ENCODE peak calls at places on chromosomes 6 and 20, in seven cellular contexts. S is IMR-90, Z is epithelial cell of esophagus, E is cardiac fibroblast, R is cerebellar nuclear complex, O is upper lobe of right lung, W is neural crest cell. Y is an unnamed sample.

GRCh38 chr6:7053125-7053784 is 54.5 kb upstream of the RREB1 start:
- DNase-seq in S (no peak), Z (no peak), E (no peak), R (no peak), O (no peak), W (no peak), Y (no peak)

GRCh38 chr6:37311666-37312473 is 41.9 kb upstream of the RNF8 start:
- DNase-seq in S (peak; percentile 83), Z (no peak), E (peak; percentile 32), R (no peak), O (no peak), W (no peak), Y (peak; percentile 57)

GRCh38 chr6:136547336-136547735 is 2.9 kb downstream of the MAP7 start:
- DNase-seq in S (peak; percentile 63), Z (peak; percentile 60), E (peak; percentile 55), R (no peak), O (no peak), W (no peak), Y (peak; percentile 78)

GRCh38 chr6:95599691-95600090 is 22.4 kb downstream of the MANEA start:
- DNase-seq in S (no peak), Z (no peak), E (no peak), R (no peak), O (no peak), W (no peak), Y (no peak)

GRCh38 chr6:109816452-109817374 is 125.6 kb downstream of the FIG4 start:
- DNase-seq in S (no peak), Z (no peak), E (no peak), R (no peak), O (no peak), W (no peak), Y (no peak)

GRCh38 chr6:19024737-19025136 is 637.6 kb downstream of the RNF144B start:
- DNase-seq in S (peak; percentile 15), Z (peak; percentile 50), E (peak; percentile 51), R (no peak), O (no peak), W (peak; percentile 28), Y (peak; percentile 52)

GRCh38 chr6:169172435-169172834 is 81.2 kb downstream of the THBS2 start:
- DNase-seq in S (peak; percentile 55), Z (peak; percentile 21), E (peak; percentile 95), R (no peak), O (no peak), W (no peak), Y (peak; percentile 95)

GRCh38 chr6:28003661-28004060 is 46.6 kb downstream of the OR2B6 start:
- DNase-seq in S (no peak), Z (peak; percentile 40), E (no peak), R (no peak), O (no peak), W (no peak), Y (no peak)

GRCh38 chr20:61939691-61940360 is 125.9 kb downstream of the TAF4 start:
- DNase-seq in S (no peak), Z (no peak), E (no peak), R (no peak), O (peak; percentile 48), W (no peak), Y (no peak)

GRCh38 chr6:15254074-15254975 is 8.5 kb downstream of the JARID2 start:
- DNase-seq in S (no peak), Z (peak; percentile 50), E (peak; percentile 71), R (no peak), O (no peak), W (no peak), Y (no peak)

GRCh38 chr20:38067717-38068365 is 34.3 kb downstream of the RPRD1B start:
- DNase-seq in S (no peak), Z (no peak), E (no peak), R (no peak), O (no peak), W (no peak), Y (no peak)

GRCh38 chr20:50625986-50626677 is 65.2 kb downstream of the RIPOR3 start:
- DNase-seq in S (peak; percentile 39), Z (peak; percentile 16), E (peak; percentile 67), R (no peak), O (no peak), W (no peak), Y (peak; percentile 19)

GRCh38 chr20:16415079-16415478 is 158.2 kb downstream of the KIF16B start:
- DNase-seq in S (peak; percentile 54), Z (peak; percentile 66), E (peak; percentile 56), R (no peak), O (no peak), W (no peak), Y (no peak)

GRCh38 chr6:107550241-107550840 is 60.4 kb downstream of the SOBP start:
- DNase-seq in S (no peak), Z (no peak), E (no peak), R (no peak), O (no peak), W (no peak), Y (no peak)

GRCh38 chr20:59933296-59933848 is at the start of gene SYCP2:
- DNase-seq in S (no peak), Z (peak; percentile 33), E (peak; percentile 32), R (no peak), O (peak; percentile 78), W (no peak), Y (no peak)

GRCh38 chr6:20207096-20207454 is 5.2 kb downstream of the MBOAT1 start:
- DNase-seq in S (no peak), Z (no peak), E (no peak), R (no peak), O (no peak), W (no peak), Y (no peak)

GRCh38 chr6:18515767-18516166 is 128.6 kb downstream of the RNF144B start:
- DNase-seq in S (no peak), Z (peak; percentile 56), E (no peak), R (no peak), O (no peak), W (no peak), Y (peak; percentile 29)

GRCh38 chr6:658244-658643 is 1.3 kb upstream of the HUS1B start:
- DNase-seq in S (peak; percentile 88), Z (no peak), E (peak; percentile 58), R (no peak), O (no peak), W (no peak), Y (peak; percentile 61)

GRCh38 chr6:170423814-170424633 is 117.5 kb downstream of the FAM120B start:
- DNase-seq in S (no peak), Z (no peak), E (no peak), R (no peak), O (no peak), W (no peak), Y (no peak)

Y was measured in adipocyte.